ENCODE peak calls at places on chromosome X, in six cellular contexts. U, A, J, K, G and Z are unnamed samples.

GRCh38 chrX:19174401-19175025 is 52.2 kb upstream of the ADGRG2 start:
- DNase-seq in K (no peak), J (no peak), U (no peak), G (peak), A (no peak), Z (no peak)

GRCh38 chrX:12319012-12319519 is 180.8 kb downstream of the FRMPD4 start:
- DNase-seq in K (no peak), U (no peak), J (no peak), G (no peak), A (no peak), Z (no peak)

GRCh38 chrX:151543706-151544105 is 19.8 kb upstream of the PASD1 start:
- DNase-seq in K (no peak), A (no peak), U (no peak), G (no peak), J (no peak), Z (no peak)

GRCh38 chrX:10892605-10893225 is 218.4 kb upstream of the HCCS start:
- DNase-seq in K (no peak), G (peak), J (no peak), A (no peak), U (no peak), Z (no peak)

GRCh38 chrX:149628280-149628679 is 3.3 kb downstream of the TMEM185A start:
- DNase-seq in J (no peak), U (no peak), A (no peak), K (no peak), G (no peak), Z (no peak)

GRCh38 chrX:31154941-31155340 is 83.1 kb upstream of the FTHL17 start:
- DNase-seq in J (no peak), K (no peak), U (no peak), A (no peak), G (no peak), Z (no peak)

GRCh38 chrX:100449696-100450606 is 39.9 kb upstream of the PCDH19 start:
- DNase-seq in J (peak), A (no peak), G (peak), U (no peak), K (no peak), Z (no peak)

GRCh38 chrX:17242470-17242869 is 132.5 kb upstream of the NHS start:
- DNase-seq in G (peak), J (peak), K (peak), U (no peak), A (peak), Z (no peak)

GRCh38 chrX:7216981-7217587 is 69.1 kb upstream of the PUDP start:
- DNase-seq in G (no peak), K (no peak), J (no peak), U (no peak), A (no peak), Z (no peak)